ENCODE peak calls at places on chromosomes 7 and 10, in five cellular contexts. Y is OCI-LY7, M is endodermal cell, Q is fibroblast of lung, T is colonic mucosa. L is an unnamed sample.

GRCh38 chr7:13457790-13458189 is 531.7 kb downstream of the ETV1 start:
- DNase-seq in M (no peak), T (no peak), Y (no peak), Q (no peak), L (no peak)

GRCh38 chr7:47472444-47473157 is 109.3 kb downstream of the TNS3 start:
- DNase-seq in M (no peak), Q (no peak), T (no peak), Y (peak; percentile 49), L (no peak)

GRCh38 chr10:78684954-78685353 is 383.8 kb upstream of the ZMIZ1 start:
- DNase-seq in T (no peak), Q (no peak), Y (no peak), M (no peak), L (no peak)

GRCh38 chr7:94375167-94375566 is 19.5 kb upstream of the COL1A2 start:
- DNase-seq in T (no peak), Q (peak; percentile 99), Y (no peak), M (peak; percentile 78), L (no peak)

GRCh38 chr7:66118603-66119002 is 4.0 kb downstream of the CRCP start:
- DNase-seq in Y (no peak), Q (no peak), M (no peak), T (no peak), L (no peak)

GRCh38 chr7:17185690-17186070 is 112.8 kb upstream of the AHR start:
- DNase-seq in M (no peak), Q (peak; percentile 57), T (no peak), Y (no peak), L (no peak)

GRCh38 chr10:132793871-132794849 is 8.2 kb upstream of the NKX6-2 start:
- DNase-seq in Q (no peak), Y (no peak), M (no peak), T (no peak), L (no peak)

GRCh38 chr10:132918617-132919373 is 23.6 kb downstream of the CFAP46 start:
- DNase-seq in Q (no peak), T (no peak), M (no peak), Y (no peak), L (peak; percentile 42)

GRCh38 chr10:87844837-87845623 is 18.3 kb downstream of the KLLN start:
- DNase-seq in M (no peak), Y (no peak), T (no peak), Q (peak; percentile 72), L (no peak)

GRCh38 chr10:122241836-122242235 is 29.3 kb upstream of the BTBD16 start:
- DNase-seq in Q (no peak), T (no peak), Y (no peak), M (no peak), L (no peak)

GRCh38 chr10:7787150-7787856 is 490 bp downstream of the KIN start:
- DNase-seq in M (no peak), Q (no peak), Y (peak; percentile 18), T (no peak), L (no peak)

GRCh38 chr10:77283326-77283725 is 354.3 kb downstream of the KCNMA1 start:
- DNase-seq in Q (no peak), Y (no peak), M (peak; percentile 24), T (no peak), L (no peak)

GRCh38 chr7:93146465-93147127 is 1.6 kb downstream of the SAMD9L start:
- DNase-seq in M (no peak), T (no peak), Y (no peak), Q (no peak), L (no peak)

GRCh38 chr7:93148727-93149126 is 542 bp upstream of the SAMD9L start:
- DNase-seq in Y (no peak), Q (no peak), T (no peak), M (no peak), L (no peak)

GRCh38 chr7:93146036-93146435 is 2.1 kb downstream of the SAMD9L start:
- DNase-seq in Q (no peak), M (peak; percentile 48), T (no peak), Y (no peak), L (no peak)

GRCh38 chr7:93147358-93147757 is 827 bp downstream of the SAMD9L start:
- DNase-seq in Y (peak; percentile 60), M (peak; percentile 47), T (peak; percentile 57), Q (peak; percentile 66), L (no peak)

DNA sequence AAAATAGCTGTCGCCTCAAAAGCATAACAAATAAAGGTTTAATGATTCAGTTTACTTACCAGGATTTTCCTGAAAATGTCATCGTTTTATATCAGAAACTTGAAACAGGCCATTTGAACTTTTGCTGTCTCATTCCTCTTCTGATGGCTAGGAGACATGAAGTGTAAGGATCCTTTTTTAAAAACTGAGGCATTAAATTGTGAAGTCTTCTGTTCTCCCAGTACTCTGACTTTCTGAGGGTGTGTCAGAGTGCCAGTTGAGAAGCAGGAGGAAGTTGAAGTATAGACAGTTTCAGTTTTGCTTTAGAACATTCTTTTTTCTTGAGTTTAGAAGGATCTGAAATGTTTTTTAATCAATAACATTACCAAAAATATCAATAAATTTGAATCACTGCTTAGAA is at the start of gene SAMD9L:
- DNase-seq in T (peak; percentile 30), M (no peak), Q (peak; percentile 52), Y (peak; percentile 54), L (no peak)
- H3K4me3 ChIP-seq in T (peak within 1 kb of the TSS; percentile 19), M (no peak within 1 kb of the TSS), Q (peak within 1 kb of the TSS; percentile 52), Y (peak within 1 kb of the TSS; percentile 72), L (peak within 1 kb of the TSS; percentile 54)

GRCh38 chr7:87331687-87332256 is 13.7 kb upstream of the CROT start:
- DNase-seq in Y (no peak), T (no peak), M (no peak), Q (no peak), L (no peak)

GRCh38 chr7:87332321-87332720 is 13.1 kb upstream of the CROT start:
- DNase-seq in Y (no peak), T (no peak), M (no peak), Q (no peak), L (no peak)

GRCh38 chr7:87328281-87328680 is 17.2 kb upstream of the CROT start:
- DNase-seq in Y (peak; percentile 62), Q (peak; percentile 62), T (no peak), M (no peak), L (no peak)

GRCh38 chr7:87330316-87330715 is 15.1 kb upstream of the CROT start:
- DNase-seq in Y (no peak), M (no peak), Q (no peak), T (no peak), L (no peak)

DNA sequence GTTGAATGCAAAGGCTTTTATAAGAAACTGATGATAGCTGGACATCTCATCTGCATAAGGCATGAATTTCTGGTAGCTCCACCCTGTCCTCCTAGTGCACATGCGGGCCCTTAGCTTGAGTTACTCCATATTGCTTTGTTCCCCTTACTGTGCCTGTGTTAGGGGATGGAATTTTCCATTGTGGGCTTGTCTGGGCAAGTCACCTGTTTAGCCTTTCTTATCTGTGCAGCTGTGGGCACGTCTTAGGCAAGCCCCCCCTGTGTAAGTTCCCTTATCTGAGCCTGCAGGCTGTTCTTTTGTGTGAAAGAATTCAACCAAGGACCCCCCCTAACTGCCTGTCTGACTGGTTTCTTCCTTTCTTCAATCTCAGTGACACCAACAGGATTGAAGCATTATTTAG is 14.5 kb upstream of the CROT start:
- DNase-seq in Y (peak; percentile 13), T (no peak), Q (no peak), M (peak; percentile 54), L (no peak)
- H3K9me3 ChIP-seq in Y (peaks cover 21% of the 10 kb centered on the region), T (no peaks in the 10 kb centered on the region), Q (peaks cover 3% of the 10 kb centered on the region), M (peaks cover 81% of the 10 kb centered on the region), L (peaks cover 21% of the 10 kb centered on the region)

GRCh38 chr10:34769941-34770340 is 45.2 kb downstream of the PARD3 start:
- DNase-seq in T (no peak), Q (no peak), M (no peak), Y (no peak), L (no peak)
- H3K4me3 ChIP-seq in T (no peak overlapping the region), Q (no peak overlapping the region), M (no peak overlapping the region), Y (no peak overlapping the region), L (no peak overlapping the region)

GRCh38 chr10:130542761-130543160 is 406.6 kb downstream of the GLRX3 start:
- DNase-seq in Y (no peak), Q (no peak), T (no peak), M (no peak), L (no peak)
- H3K9me3 ChIP-seq in Y (no peaks in the 10 kb centered on the region), Q (no peaks in the 10 kb centered on the region), T (no peaks in the 10 kb centered on the region), M (no peaks in the 10 kb centered on the region), L (no peaks in the 10 kb centered on the region)

GRCh38 chr10:58642283-58642682 is 129.6 kb downstream of the BICC1 start:
- DNase-seq in Q (no peak), M (no peak), Y (no peak), T (no peak), L (no peak)
- H3K4me3 ChIP-seq in Q (no peak overlapping the region), M (no peak overlapping the region), Y (no peak overlapping the region), T (no peak overlapping the region), L (no peak overlapping the region)

DNA sequence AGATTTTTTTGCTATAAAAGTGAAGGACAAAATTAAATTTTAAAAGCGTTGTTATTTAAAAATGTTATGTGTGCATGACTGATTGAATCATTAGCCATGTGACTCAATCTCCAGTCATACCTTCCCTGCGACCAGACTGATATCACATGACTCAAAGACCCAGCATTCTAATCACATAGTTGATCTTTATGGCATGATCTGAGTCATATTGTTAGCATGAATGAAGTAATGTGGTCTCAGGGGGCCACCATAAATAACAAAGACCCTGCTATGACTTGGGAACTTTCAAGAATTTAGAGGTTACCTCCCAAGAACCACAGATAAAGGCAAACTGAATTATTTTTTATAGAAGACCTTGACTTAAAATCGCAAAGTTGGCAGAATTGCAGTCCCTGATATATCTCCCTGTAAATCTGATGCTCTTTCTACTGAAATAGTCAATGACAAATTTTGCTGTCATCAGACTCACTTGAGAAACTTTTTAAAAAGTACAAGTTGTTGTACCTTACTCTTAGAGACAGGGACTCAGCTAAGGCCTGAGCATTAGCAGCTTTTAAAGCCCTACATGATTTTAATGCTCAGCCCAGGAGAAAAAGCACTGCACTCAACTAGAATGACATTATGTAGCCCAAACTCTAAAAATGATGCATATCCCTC is 717.3 kb downstream of the XPNPEP1 start:
- DNase-seq in T (no peak), Y (no peak), M (no peak), Q (peak; percentile 62), L (no peak)
- H3K9me3 ChIP-seq in T (no peaks in the 10 kb centered on the region), Y (no peaks in the 10 kb centered on the region), M (peaks cover 68% of the 10 kb centered on the region), Q (no peaks in the 10 kb centered on the region), L (no peaks in the 10 kb centered on the region)